ENCODE peak calls at places on chromosomes 7 and 10, in ten cellular contexts. F, K, Z, N, D, R, B, L, E and P are unnamed samples.

GRCh38 chr7:71801996-71802395 is 610.1 kb downstream of the CALN1 start:
- DNase-seq in F (no peak), K (no peak), Z (no peak), N (no peak), D (no peak), R (no peak), B (no peak), L (no peak), E (no peak), P (no peak)

GRCh38 chr7:71408276-71408675 is 276.3 kb downstream of the GALNT17 start:
- DNase-seq in F (no peak), K (no peak), Z (no peak), N (no peak), D (no peak), R (no peak), B (no peak), L (no peak), E (no peak), P (no peak)

GRCh38 chr10:126640391-126640790 is 30.1 kb downstream of the C10orf90 start:
- DNase-seq in F (no peak), K (no peak), Z (no peak), N (no peak), D (no peak), R (peak; percentile 53), B (no peak), L (no peak), E (no peak), P (no peak)

GRCh38 chr10:120644549-120645410 is 187.8 kb downstream of the PLPP4 start:
- DNase-seq in F (no peak), K (no peak), Z (no peak), N (no peak), D (no peak), R (no peak), B (no peak), L (no peak), E (no peak), P (no peak)

GRCh38 chr7:112556633-112557032 is 75.8 kb downstream of the LSMEM1 start:
- DNase-seq in F (no peak), K (no peak), Z (no peak), N (no peak), D (no peak), R (peak; percentile 69), B (no peak), L (no peak), E (no peak), P (no peak)

GRCh38 chr7:131563918-131564317 is 7.5 kb upstream of the PODXL start:
- DNase-seq in F (no peak), K (no peak), Z (no peak), N (no peak), D (no peak), R (no peak), B (no peak), L (no peak), E (no peak), P (no peak)

GRCh38 chr10:43294241-43294658 is 27.4 kb upstream of the RASGEF1A start:
- DNase-seq in F (no peak), K (no peak), Z (no peak), N (no peak), D (no peak), R (no peak), B (no peak), L (no peak), E (no peak), P (no peak)

GRCh38 chr10:90112681-90113080 is 411.3 kb downstream of the KIF20B start:
- DNase-seq in F (no peak), K (no peak), Z (no peak), N (no peak), D (no peak), R (no peak), B (no peak), L (no peak), E (no peak), P (no peak)

GRCh38 chr10:8051851-8052257 is 2.6 kb upstream of the GATA3 start:
- DNase-seq in F (no peak), K (no peak), Z (no peak), N (no peak), D (peak; percentile 82), R (no peak), B (no peak), L (no peak), E (no peak), P (no peak)

GRCh38 chr10:116660860-116661259 is 40.1 kb downstream of the PNLIPRP2 start:
- DNase-seq in F (no peak), K (no peak), Z (no peak), N (no peak), D (no peak), R (no peak), B (no peak), L (no peak), E (no peak), P (no peak)

GRCh38 chr10:133183646-133184378 is 23.8 kb downstream of the KNDC1 start:
- DNase-seq in F (no peak), K (no peak), Z (no peak), N (no peak), D (no peak), R (no peak), B (peak; percentile 14), L (no peak), E (no peak), P (no peak)

GRCh38 chr10:100970914-100971811 is 1.9 kb downstream of the SEMA4G start:
- DNase-seq in F (peak; percentile 0), K (peak; percentile 12), Z (no peak), N (no peak), D (no peak), R (no peak), B (no peak), L (no peak), E (no peak), P (no peak)

GRCh38 chr7:85730016-85730415 is 543.2 kb upstream of the SEMA3D start:
- DNase-seq in F (no peak), K (no peak), Z (no peak), N (no peak), D (no peak), R (peak; percentile 51), B (no peak), L (no peak), E (no peak), P (no peak)

GRCh38 chr7:11341285-11341944 is 367.7 kb downstream of the PHF14 start:
- DNase-seq in F (no peak), K (no peak), Z (no peak), N (no peak), D (peak; percentile 28), R (peak; percentile 39), B (no peak), L (no peak), E (no peak), P (no peak)

GRCh38 chr7:32070406-32071360 is at the start of gene PDE1C:
- DNase-seq in F (no peak), K (no peak), Z (no peak), N (no peak), D (peak; percentile 25), R (peak; percentile 60), B (peak; percentile 28), L (no peak), E (no peak), P (no peak)

GRCh38 chr7:32071466-32072091 is 1.4 kb upstream of the PDE1C start:
- DNase-seq in F (no peak), K (no peak), Z (no peak), N (no peak), D (no peak), R (no peak), B (no peak), L (no peak), E (no peak), P (no peak)

GRCh38 chr7:32070051-32070405 is 179 bp downstream of the PDE1C start:
- DNase-seq in F (no peak), K (no peak), Z (no peak), N (no peak), D (no peak), R (peak; percentile 42), B (no peak), L (no peak), E (no peak), P (no peak)

GRCh38 chr7:32073533-32073932 is 3.3 kb upstream of the PDE1C start:
- DNase-seq in F (no peak), K (no peak), Z (no peak), N (no peak), D (no peak), R (no peak), B (no peak), L (no peak), E (no peak), P (no peak)

GRCh38 chr7:32072397-32072796 is 2.2 kb upstream of the PDE1C start:
- DNase-seq in F (no peak), K (no peak), Z (no peak), N (no peak), D (no peak), R (no peak), B (no peak), L (no peak), E (no peak), P (no peak)
- H3K27me3 ChIP-seq in F (no peaks in the 10 kb centered on the region), K (no peaks in the 10 kb centered on the region), Z (peaks cover 18% of the 10 kb centered on the region), N (peaks cover 4% of the 10 kb centered on the region), D (peaks cover 40% of the 10 kb centered on the region), R (no peaks in the 10 kb centered on the region), B (no peaks in the 10 kb centered on the region), L (peaks cover 24% of the 10 kb centered on the region), E (peaks cover 43% of the 10 kb centered on the region), P (peaks cover 30% of the 10 kb centered on the region)

DNA sequence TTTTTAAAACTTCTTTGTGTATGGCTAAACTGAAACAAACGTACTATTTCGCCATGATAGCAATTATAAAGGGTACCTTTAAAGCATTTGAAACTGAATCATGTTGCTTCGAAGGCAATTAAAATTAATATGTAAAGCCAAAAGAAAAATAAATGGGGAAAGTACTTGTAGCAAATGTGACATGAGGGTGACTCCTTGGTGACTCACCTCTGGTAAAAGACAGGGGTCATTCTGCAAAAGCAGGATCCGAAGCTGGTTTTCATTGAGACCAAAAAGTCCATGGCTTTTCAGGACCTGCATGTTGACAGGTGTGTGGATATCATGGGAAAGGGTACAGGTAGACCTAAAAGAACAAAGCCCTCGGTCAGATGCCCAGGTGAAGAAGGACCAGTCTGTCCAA is 1.5 kb downstream of the ZC3HAV1L start:
- DNase-seq in F (no peak), K (no peak), Z (no peak), N (no peak), D (no peak), R (peak; percentile 66), B (no peak), L (peak; percentile 45), E (no peak), P (no peak)
- H3K4me3 ChIP-seq in F (peak overlapping the region; percentile 48), K (peak overlapping the region; percentile 68), Z (no peak overlapping the region), N (peak overlapping the region; percentile 75), D (peak overlapping the region; percentile 86), R (peak overlapping the region; percentile 89), B (no peak overlapping the region), L (peak overlapping the region; percentile 95), E (no peak overlapping the region), P (peak overlapping the region; percentile 78)

DNA sequence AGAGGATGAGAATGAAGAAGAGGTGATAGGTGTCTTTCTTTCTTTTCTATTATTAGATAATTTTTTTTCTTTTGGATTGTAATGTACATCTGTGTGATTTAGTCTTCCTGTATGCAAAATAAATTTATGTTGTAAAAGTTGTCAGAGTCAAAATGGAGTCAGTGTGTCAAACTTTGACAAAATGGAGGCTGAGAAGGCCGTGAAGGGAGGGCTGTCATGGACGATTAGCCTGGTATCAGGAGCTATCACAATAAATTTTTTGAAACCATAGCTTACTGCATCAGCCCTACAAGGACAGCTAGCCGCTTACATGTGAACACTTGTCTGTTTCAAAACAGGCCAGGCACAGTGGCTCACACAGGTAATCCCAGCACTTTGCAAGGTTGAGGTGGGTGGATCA is 67.6 kb downstream of the EXOC6 start:
- DNase-seq in F (no peak), K (no peak), Z (no peak), N (no peak), D (no peak), R (no peak), B (no peak), L (no peak), E (no peak), P (no peak)
- H3K27me3 ChIP-seq in F (no peaks in the 10 kb centered on the region), K (no peaks in the 10 kb centered on the region), Z (no peaks in the 10 kb centered on the region), N (no peaks in the 10 kb centered on the region), D (no peaks in the 10 kb centered on the region), R (no peaks in the 10 kb centered on the region), B (no peaks in the 10 kb centered on the region), L (no peaks in the 10 kb centered on the region), E (no peaks in the 10 kb centered on the region), P (no peaks in the 10 kb centered on the region)

GRCh38 chr7:150451097-150451793 is 815 bp downstream of the GIMAP8 start:
- DNase-seq in F (peak; percentile 83), K (peak; percentile 75), Z (peak; percentile 45), N (no peak), D (no peak), R (no peak), B (no peak), L (no peak), E (peak; percentile 80), P (no peak)
- H3K4me3 ChIP-seq in F (no peak overlapping the region), K (peak overlapping the region; percentile 57), Z (peak overlapping the region; percentile 52), N (no peak overlapping the region), D (no peak overlapping the region), R (no peak overlapping the region), B (peak overlapping the region; percentile 14), L (no peak overlapping the region), E (peak overlapping the region; percentile 52), P (no peak overlapping the region)